ENCODE peak calls at places on chromosomes 16 and 17, in six cellular contexts. M is stomach, W is mucosa of descending colon, D is mesothelial cell of epicardium, L is AG09319, H is upper lobe of left lung. K is an unnamed sample.
A peak's percentile ranks its signal among the peaks of the same experiment; 100 is the strongest.

GRCh38 chr17:13520899-13521572 is 80.7 kb downstream of the HS3ST3A1 start:
- DNase-seq in M (no peak), W (no peak), D (no peak), L (peak; percentile 63), H (no peak), K (peak; percentile 81)

GRCh38 chr17:68101992-68102758 is 66.6 kb downstream of the KPNA2 start:
- DNase-seq in M (peak; percentile 34), W (peak; percentile 67), D (peak; percentile 42), L (no peak), H (peak; percentile 81), K (peak; percentile 6)

GRCh38 chr16:50818380-50818779 is 76.5 kb downstream of the CYLD start:
- DNase-seq in M (no peak), W (no peak), D (peak; percentile 20), L (no peak), H (no peak), K (no peak)

GRCh38 chr16:49723310-49723709 is 132.6 kb downstream of the ZNF423 start:
- DNase-seq in M (no peak), W (no peak), D (no peak), L (no peak), H (no peak), K (no peak)

GRCh38 chr17:60969500-60970037 is 291.9 kb downstream of the BCAS3 start:
- DNase-seq in M (no peak), W (no peak), D (no peak), L (no peak), H (no peak), K (no peak)

GRCh38 chr17:35618628-35619027 is 31.5 kb downstream of the AP2B1 start:
- DNase-seq in M (no peak), W (no peak), D (no peak), L (no peak), H (no peak), K (no peak)

GRCh38 chr16:82605863-82606620 is 20.7 kb upstream of the CDH13 start:
- DNase-seq in M (no peak), W (no peak), D (no peak), L (no peak), H (no peak), K (no peak)

GRCh38 chr16:67029249-67030096 is 524 bp downstream of the CBFB start:
- DNase-seq in M (peak; percentile 66), W (peak; percentile 77), D (peak; percentile 68), L (no peak), H (peak; percentile 95), K (peak; percentile 60)

GRCh38 chr17:34291721-34292348 is 6.3 kb downstream of the CCL11 start:
- DNase-seq in M (no peak), W (no peak), D (no peak), L (no peak), H (no peak), K (no peak)

GRCh38 chr17:76179496-76180467 is 38.7 kb upstream of the FOXJ1 start:
- DNase-seq in M (no peak), W (no peak), D (no peak), L (no peak), H (no peak), K (peak; percentile 20)

GRCh38 chr17:80847506-80848230 is 144.0 kb upstream of the CHMP6 start:
- DNase-seq in M (no peak), W (peak; percentile 84), D (no peak), L (no peak), H (peak; percentile 58), K (no peak)

GRCh38 chr17:4854181-4854681 is 21.1 kb downstream of the MINK1 start:
- DNase-seq in M (no peak), W (no peak), D (peak; percentile 51), L (no peak), H (no peak), K (peak; percentile 24)

GRCh38 chr16:76910931-76911330 is 280.1 kb upstream of the MON1B start:
- DNase-seq in M (no peak), W (no peak), D (no peak), L (peak; percentile 47), H (no peak), K (peak; percentile 93)

GRCh38 chr16:10518479-10519041 is 61.8 kb downstream of the EMP2 start:
- DNase-seq in M (no peak), W (no peak), D (no peak), L (no peak), H (no peak), K (no peak)

GRCh38 chr16:71883849-71884638 is at the start of gene ZNF821:
- DNase-seq in M (peak; percentile 83), W (peak; percentile 85), D (peak; percentile 90), L (no peak), H (peak; percentile 96), K (peak; percentile 49)

GRCh38 chr17:43858201-43858600 is 11.2 kb downstream of the CD300LG start:
- DNase-seq in M (no peak), W (no peak), D (no peak), L (no peak), H (no peak), K (no peak)

GRCh38 chr17:9401434-9401833 is 174.2 kb downstream of the STX8 start:
- DNase-seq in M (no peak), W (no peak), D (no peak), L (no peak), H (no peak), K (peak; percentile 51)

GRCh38 chr17:74606050-74606449 is 14.0 kb upstream of the CD300LD start:
- DNase-seq in M (no peak), W (no peak), D (no peak), L (no peak), H (peak; percentile 56), K (no peak)

GRCh38 chr16:78094166-78094565 is 5.3 kb upstream of the WWOX start:
- DNase-seq in M (no peak), W (no peak), D (no peak), L (no peak), H (no peak), K (no peak)
- TF ChIP-seq CTCF in M (no peak), W (no peak), D (no peak), L (no peak), H (no peak), K (no peak)

DNA sequence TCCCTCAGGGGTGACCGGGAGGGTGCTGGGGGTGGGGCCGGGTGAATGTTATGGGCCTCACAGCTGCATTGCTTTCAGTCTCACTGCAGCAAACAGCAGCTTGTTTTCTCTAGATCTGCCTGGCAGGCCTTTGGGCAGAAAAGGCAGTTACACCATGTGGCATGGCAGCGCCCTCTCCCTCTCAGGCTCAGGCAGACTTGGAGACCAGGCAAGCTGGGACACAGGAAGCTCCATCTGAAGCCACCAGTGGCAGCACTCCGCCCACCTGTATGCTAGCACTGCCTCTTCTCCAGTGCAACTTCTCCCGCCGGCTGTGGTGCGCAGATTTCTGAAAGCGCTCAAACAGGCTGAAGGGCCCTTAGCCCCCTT is 66.4 kb downstream of the MPRIP start:
- DNase-seq in M (peak; percentile 57), W (peak; percentile 70), D (no peak), L (no peak), H (no peak), K (no peak)
- TF ChIP-seq CTCF in M (no peak), W (no peak), D (no peak), L (no peak), H (no peak), K (no peak)

GRCh38 chr16:88005148-88005547 is 53.9 kb downstream of the BANP start:
- DNase-seq in M (no peak), W (no peak), D (no peak), L (no peak), H (no peak), K (peak; percentile 6)
- TF ChIP-seq CTCF in M (no peak), W (no peak), D (no peak), L (no peak), H (no peak), K (peak; percentile 21)

GRCh38 chr16:85393674-85394510 is 219.2 kb upstream of the GSE1 start:
- DNase-seq in M (peak; percentile 66), W (peak; percentile 81), D (peak; percentile 91), L (no peak), H (peak; percentile 92), K (peak; percentile 32)

GRCh38 chr16:85391175-85391707 is 221.9 kb upstream of the GSE1 start:
- DNase-seq in M (no peak), W (no peak), D (peak; percentile 29), L (no peak), H (no peak), K (no peak)

GRCh38 chr16:85392756-85393673 is 220.1 kb upstream of the GSE1 start:
- DNase-seq in M (no peak), W (peak; percentile 25), D (peak; percentile 21), L (no peak), H (peak; percentile 44), K (no peak)

GRCh38 chr16:85390511-85391174 is 222.5 kb upstream of the GSE1 start:
- DNase-seq in M (peak; percentile 62), W (peak; percentile 84), D (peak; percentile 71), L (no peak), H (peak; percentile 90), K (peak; percentile 93)

DNA sequence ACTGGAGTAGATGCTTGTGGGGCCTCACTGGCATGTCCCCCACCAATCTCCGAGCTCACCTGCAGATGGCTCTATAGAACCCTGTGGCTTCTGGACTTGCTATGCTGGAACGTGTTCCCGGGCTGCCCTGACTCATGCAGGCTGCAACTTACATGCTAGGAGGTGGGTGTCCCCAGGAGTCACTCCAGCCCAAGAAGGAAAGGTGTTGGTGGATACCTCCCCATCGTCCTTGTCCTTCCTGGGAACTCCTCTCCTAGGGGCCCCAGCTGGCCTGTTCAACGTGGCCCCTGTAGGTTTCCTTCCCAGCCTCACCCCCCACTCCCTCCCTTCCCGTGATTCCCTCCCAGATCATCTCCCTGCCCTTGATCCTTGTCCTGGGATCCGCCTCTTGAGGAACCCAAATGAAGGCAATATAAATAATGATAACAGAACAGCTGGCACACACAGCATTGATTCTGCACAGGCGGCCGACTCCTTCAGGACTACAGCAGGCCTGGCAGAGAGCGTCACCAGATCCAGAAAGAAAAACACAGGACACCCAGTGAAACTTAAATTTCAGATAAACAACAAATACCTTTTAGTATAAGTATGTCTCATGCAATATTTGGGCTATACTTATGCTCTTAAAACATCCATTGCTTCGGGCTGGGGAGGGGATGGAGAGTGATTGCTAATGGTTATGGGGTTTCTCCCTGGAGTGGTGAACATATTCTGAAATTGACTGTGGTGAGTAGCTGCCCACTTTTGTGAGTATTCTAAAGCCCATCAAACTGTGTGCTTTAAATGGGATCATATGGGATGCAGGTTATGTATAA is 221.1 kb upstream of the GSE1 start:
- DNase-seq in M (no peak), W (peak; percentile 27), D (peak; percentile 28), L (no peak), H (no peak), K (no peak)
- TF ChIP-seq CTCF in M (no peak), W (no peak), D (no peak), L (no peak), H (no peak), K (no peak)

GRCh38 chr17:50148226-50149098 is 2.0 kb downstream of the PPP1R9B start:
- DNase-seq in M (peak; percentile 62), W (peak; percentile 86), D (peak; percentile 56), L (no peak), H (peak; percentile 93), K (peak; percentile 36)
- TF ChIP-seq CTCF in M (no peak), W (no peak), D (no peak), L (peak; percentile 31), H (no peak), K (peak; percentile 31)